ENCODE peak calls at places on chromosomes 1 and 21, in seven cellular contexts. K, S, F, Z, R, A and D are unnamed samples.

GRCh38 chr21:27132270-27132669 is 165.4 kb upstream of the ADAMTS5 start:
- DNase-seq in K (no peak), S (no peak), F (no peak), Z (no peak), R (no peak), A (no peak), D (no peak)

GRCh38 chr1:55050283-55050682 is 10.9 kb downstream of the PCSK9 start:
- DNase-seq in K (no peak), S (no peak), F (no peak), Z (no peak), R (no peak), A (no peak), D (no peak)

GRCh38 chr1:5161372-5161771 is 507.0 kb downstream of the AJAP1 start:
- DNase-seq in K (no peak), S (no peak), F (no peak), Z (no peak), R (no peak), A (no peak), D (no peak)

GRCh38 chr1:101264699-101265098 is 27.9 kb downstream of the S1PR1 start:
- DNase-seq in K (peak; percentile 43), S (no peak), F (no peak), Z (no peak), R (peak; percentile 16), A (no peak), D (peak; percentile 45)

GRCh38 chr1:116880952-116881351 is 28.8 kb upstream of the PTGFRN start:
- DNase-seq in K (peak; percentile 47), S (no peak), F (no peak), Z (no peak), R (no peak), A (no peak), D (no peak)

GRCh38 chr1:107016376-107016978 is 40.0 kb upstream of the PRMT6 start:
- DNase-seq in K (no peak), S (no peak), F (no peak), Z (no peak), R (no peak), A (no peak), D (no peak)

GRCh38 chr1:161198877-161199431 is at the start of gene ADAMTS4:
- DNase-seq in K (peak; percentile 87), S (no peak), F (peak; percentile 47), Z (peak; percentile 43), R (peak; percentile 54), A (no peak), D (peak; percentile 92)

GRCh38 chr1:119327066-119327435 is 41.5 kb upstream of the HAO2 start:
- DNase-seq in K (no peak), S (no peak), F (no peak), Z (no peak), R (no peak), A (peak; percentile 50), D (no peak)

GRCh38 chr1:24189528-24189927 is 2.4 kb upstream of the IFNLR1 start:
- DNase-seq in K (no peak), S (no peak), F (peak; percentile 84), Z (no peak), R (peak; percentile 65), A (no peak), D (no peak)

GRCh38 chr1:246152986-246153431 is 354.1 kb downstream of the SMYD3 start:
- DNase-seq in K (no peak), S (no peak), F (no peak), Z (no peak), R (no peak), A (no peak), D (no peak)

GRCh38 chr1:101330427-101331130 is 93.8 kb downstream of the S1PR1 start:
- DNase-seq in K (no peak), S (no peak), F (no peak), Z (no peak), R (no peak), A (no peak), D (no peak)

GRCh38 chr1:1299686-1300351 is 7.9 kb downstream of the ACAP3 start:
- DNase-seq in K (no peak), S (no peak), F (no peak), Z (no peak), R (no peak), A (no peak), D (no peak)

GRCh38 chr1:21324368-21325137 is 34.3 kb upstream of the ECE1 start:
- DNase-seq in K (peak; percentile 92), S (peak; percentile 82), F (peak; percentile 89), Z (peak; percentile 81), R (peak; percentile 83), A (no peak), D (peak; percentile 85)

GRCh38 chr1:184892116-184892515 is 82.2 kb downstream of the NIBAN1 start:
- DNase-seq in K (no peak), S (no peak), F (no peak), Z (no peak), R (no peak), A (no peak), D (no peak)

GRCh38 chr1:67430358-67431155 is at the start of gene SERBP1:
- DNase-seq in K (peak; percentile 98), S (peak; percentile 97), F (peak; percentile 99), Z (peak; percentile 96), R (peak; percentile 96), A (peak; percentile 96), D (peak; percentile 96)

GRCh38 chr1:67431156-67431765 is 1.1 kb upstream of the SERBP1 start:
- DNase-seq in K (no peak), S (no peak), F (no peak), Z (no peak), R (no peak), A (no peak), D (no peak)

GRCh38 chr1:67429011-67429527 is 1.1 kb downstream of the SERBP1 start:
- DNase-seq in K (no peak), S (peak; percentile 6), F (peak; percentile 74), Z (no peak), R (no peak), A (no peak), D (no peak)

GRCh38 chr1:67427947-67428346 is 2.3 kb downstream of the SERBP1 start:
- DNase-seq in K (no peak), S (no peak), F (no peak), Z (no peak), R (no peak), A (no peak), D (no peak)

DNA sequence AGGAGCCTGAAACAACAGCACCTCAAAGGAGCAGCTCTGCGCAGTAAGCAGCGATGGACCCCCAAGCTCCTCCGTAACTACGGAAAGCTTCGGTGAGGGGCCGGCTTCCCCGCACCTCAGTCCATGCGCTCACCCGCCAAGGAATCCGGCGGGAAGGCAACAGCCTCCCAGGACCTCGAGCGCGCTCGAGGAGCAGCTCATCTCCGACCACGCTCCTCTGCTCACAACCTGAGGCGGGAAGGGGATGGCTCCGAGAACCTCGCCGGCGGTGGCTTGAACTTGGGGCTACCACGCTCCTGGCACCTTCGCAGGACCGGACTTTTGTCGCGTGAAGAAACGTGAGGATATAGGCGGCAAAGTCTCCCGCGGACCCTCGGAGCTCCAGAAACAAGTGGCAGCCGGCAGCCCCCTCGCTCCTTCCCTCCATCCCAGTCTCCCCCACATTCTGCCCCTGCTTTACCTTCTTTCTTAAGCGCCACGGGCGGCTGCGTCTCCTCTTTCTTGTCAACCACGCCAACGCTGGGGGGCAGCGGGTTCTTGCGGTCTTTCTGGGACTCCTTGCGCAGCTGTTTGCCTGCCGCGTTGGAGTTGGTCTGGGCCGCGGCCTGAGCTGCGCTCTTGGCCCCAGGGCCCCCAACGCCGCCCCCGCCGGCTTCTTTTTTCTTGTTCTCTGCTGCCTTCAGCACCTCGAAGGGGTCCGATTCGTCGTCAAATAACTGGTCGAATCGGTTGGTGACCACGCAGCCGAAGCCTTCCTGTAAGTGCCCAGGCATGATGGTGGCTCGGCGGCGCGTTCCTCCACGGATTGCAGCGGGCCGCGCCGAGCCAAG is 459 bp downstream of the SERBP1 start:
- DNase-seq in K (peak; percentile 27), S (peak; percentile 5), F (peak; percentile 89), Z (peak; percentile 19), R (peak; percentile 26), A (no peak), D (peak; percentile 88)
- TF ChIP-seq POLR2A in K (no peak), S (no peak), F (no peak), Z (no peak), R (peak; percentile 58), A (no peak), D (no peak)

GRCh38 chr1:182633657-182634281 is 29.6 kb upstream of the RGS16 start:
- DNase-seq in K (no peak), S (no peak), F (no peak), Z (no peak), R (no peak), A (no peak), D (no peak)
- H3K4me3 ChIP-seq in K (no peak overlapping the region), S (no peak overlapping the region), F (no peak overlapping the region), Z (no peak overlapping the region), R (no peak overlapping the region), A (no peak overlapping the region), D (no peak overlapping the region)

DNA sequence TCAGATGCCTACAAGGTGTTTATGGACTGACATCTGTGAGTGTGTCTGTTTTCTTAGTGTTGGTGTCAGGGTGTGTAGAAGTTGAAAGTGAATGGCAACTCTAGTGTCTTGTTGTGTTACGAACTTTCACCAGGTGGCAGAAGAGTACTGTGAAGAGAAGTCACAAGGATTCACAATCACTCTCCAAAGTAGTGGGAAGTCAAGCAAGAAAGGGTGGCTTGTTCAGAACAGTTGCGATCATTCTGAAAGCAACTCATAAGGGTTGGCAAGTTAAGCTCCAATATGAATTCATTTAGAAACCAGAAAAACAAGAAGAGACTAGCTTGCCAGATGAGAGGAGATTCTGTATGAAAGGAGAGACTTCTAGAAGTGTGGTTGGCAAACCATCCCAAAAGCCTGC is 86.1 kb downstream of the FASLG start:
- DNase-seq in K (no peak), S (peak; percentile 28), F (no peak), Z (no peak), R (peak; percentile 26), A (peak; percentile 52), D (no peak)
- TF ChIP-seq POLR2A in K (no peak), S (no peak), F (no peak), Z (no peak), R (no peak), A (no peak), D (no peak)

GRCh38 chr1:41900611-41901444 is 17.9 kb downstream of the HIVEP3 start:
- DNase-seq in K (no peak), S (no peak), F (no peak), Z (no peak), R (peak; percentile 31), A (no peak), D (no peak)

GRCh38 chr1:41905103-41905675 is 13.5 kb downstream of the HIVEP3 start:
- DNase-seq in K (no peak), S (no peak), F (no peak), Z (no peak), R (no peak), A (no peak), D (no peak)

GRCh38 chr1:41901551-41901950 is 17.2 kb downstream of the HIVEP3 start:
- DNase-seq in K (no peak), S (no peak), F (no peak), Z (no peak), R (no peak), A (no peak), D (no peak)

GRCh38 chr1:41902125-41902524 is 16.6 kb downstream of the HIVEP3 start:
- DNase-seq in K (peak; percentile 64), S (no peak), F (no peak), Z (no peak), R (no peak), A (no peak), D (no peak)

GRCh38 chr1:41902669-41903068 is 16.1 kb downstream of the HIVEP3 start:
- DNase-seq in K (no peak), S (no peak), F (no peak), Z (no peak), R (no peak), A (no peak), D (no peak)
- H3K4me3 ChIP-seq in K (no peak overlapping the region), S (no peak overlapping the region), F (no peak overlapping the region), Z (no peak overlapping the region), R (no peak overlapping the region), A (no peak overlapping the region), D (no peak overlapping the region)